ENCODE peak calls at places on chromosomes 13 and 19, in six cellular contexts. M, L, A, E, J and P are unnamed samples.

GRCh38 chr13:51957377-51958216 is 53.7 kb downstream of the ATP7B start:
- DNase-seq in J (no peak), M (no peak), E (no peak), A (no peak), L (no peak), P (no peak)

GRCh38 chr19:44753932-44754742 is 5.6 kb downstream of the BCL3 start:
- DNase-seq in J (peak), E (peak), L (peak), A (peak), M (peak), P (peak)

GRCh38 chr19:1252818-1253513 is 4.6 kb downstream of the MIDN start:
- DNase-seq in M (no peak), E (peak), A (peak), L (peak), J (peak), P (peak)

GRCh38 chr13:24218977-24219376 is 58.5 kb downstream of the SPATA13 start:
- DNase-seq in M (no peak), E (no peak), L (no peak), A (no peak), J (no peak), P (no peak)

GRCh38 chr13:75395056-75395455 is 86.9 kb downstream of the TBC1D4 start:
- DNase-seq in E (no peak), M (no peak), L (no peak), A (peak), J (no peak), P (no peak)

GRCh38 chr13:111115841-111116500 is 861 bp downstream of the ARHGEF7 start:
- DNase-seq in E (peak), A (peak), L (no peak), M (no peak), J (peak), P (peak)

GRCh38 chr19:16825312-16826168 is 3.7 kb upstream of the SIN3B start:
- DNase-seq in J (peak), E (peak), L (peak), M (no peak), A (no peak), P (peak)

GRCh38 chr13:107211073-107211472 is 643.1 kb upstream of the ARGLU1 start:
- DNase-seq in A (peak), E (peak), J (peak), M (peak), L (peak), P (peak)

GRCh38 chr13:45823583-45823982 is 28.0 kb downstream of the SIAH3 start:
- DNase-seq in A (no peak), J (no peak), E (no peak), L (no peak), M (no peak), P (no peak)

GRCh38 chr13:89628567-89628966 is 1718.9 kb upstream of the MIR17HG start:
- DNase-seq in L (no peak), J (no peak), E (no peak), A (no peak), M (no peak), P (no peak)

GRCh38 chr13:101751488-101751887 is 299.0 kb downstream of the ITGBL1 start:
- DNase-seq in M (no peak), A (no peak), E (no peak), L (peak), J (no peak), P (peak)

GRCh38 chr19:7806876-7807275 is 23.1 kb upstream of the EVI5L start:
- DNase-seq in J (no peak), M (no peak), E (no peak), L (no peak), A (no peak), P (peak)

GRCh38 chr13:39565036-39565949 is 37.7 kb downstream of the LHFPL6 start:
- DNase-seq in L (peak), M (no peak), J (no peak), A (no peak), E (peak), P (peak)

GRCh38 chr13:100789968-100790367 is 115.4 kb upstream of the TMTC4 start:
- DNase-seq in J (no peak), A (no peak), L (no peak), E (no peak), M (no peak), P (no peak)

GRCh38 chr19:6828698-6829633 is 56.5 kb downstream of the VAV1 start:
- DNase-seq in A (peak), E (no peak), M (no peak), L (no peak), J (no peak), P (peak)

GRCh38 chr19:43594710-43595604 is 977 bp downstream of the IRGQ start:
- DNase-seq in M (peak), L (peak), J (peak), E (peak), A (peak), P (peak)

GRCh38 chr19:17340302-17340870 is 3.0 kb downstream of the GTPBP3 start:
- DNase-seq in J (no peak), E (no peak), L (no peak), A (no peak), M (no peak), P (no peak)

GRCh38 chr19:31905980-31906948 is 439.1 kb upstream of the ZNF507 start:
- DNase-seq in J (peak), M (no peak), A (no peak), L (no peak), E (no peak), P (no peak)

GRCh38 chr19:49502866-49503581 is 6.8 kb downstream of the RPS11 start:
- DNase-seq in L (peak), E (peak), A (no peak), J (no peak), M (no peak), P (peak)

GRCh38 chr19:36236304-36236945 is 21.5 kb downstream of the ZNF146 start:
- DNase-seq in M (no peak), E (no peak), J (no peak), L (no peak), A (no peak), P (no peak)

GRCh38 chr13:38821753-38822551 is 135.1 kb downstream of the FREM2 start:
- DNase-seq in E (no peak), J (no peak), L (peak), M (no peak), A (no peak), P (no peak)

GRCh38 chr13:102295316-102296048 is 106.4 kb downstream of the FGF14 start:
- DNase-seq in J (no peak), M (no peak), A (no peak), E (no peak), L (no peak), P (peak)

GRCh38 chr13:72120632-72121031 is 253.6 kb upstream of the DACH1 start:
- DNase-seq in M (no peak), L (no peak), E (no peak), A (no peak), J (no peak), P (no peak)

GRCh38 chr13:110576736-110577476 is 15.4 kb upstream of the RAB20 start:
- DNase-seq in A (no peak), L (peak), M (no peak), E (no peak), J (no peak), P (no peak)

GRCh38 chr13:60047943-60048342 is 115.8 kb downstream of the DIAPH3 start:
- DNase-seq in A (no peak), L (peak), J (no peak), M (no peak), E (peak), P (no peak)

GRCh38 chr19:55410168-55410567 is 2.6 kb upstream of the UBE2S start:
- DNase-seq in L (no peak), J (no peak), M (no peak), E (no peak), A (no peak), P (no peak)

GRCh38 chr13:26420282-26420960 is 137.1 kb upstream of the WASF3 start:
- DNase-seq in A (no peak), J (no peak), E (no peak), L (no peak), M (no peak), P (no peak)

GRCh38 chr13:110448230-110448629 is 113.3 kb downstream of the RAB20 start:
- DNase-seq in L (peak), A (no peak), M (no peak), E (peak), J (no peak), P (peak)